ENCODE peak calls at places on chromosomes 3 and 15, in five cellular contexts. One of them, this sample, is unnamed.

GRCh38 chr3:47156418-47156817 is 7.5 kb downstream of the SETD2 start:
- DNase-seq in posterior vena cava: no peak
- DNase-seq in stimulated activated CD4-positive, alpha-beta T cell treated with anti-CD3 and anti-CD28 coated beads, Interleukin-12 subunit alpha, Interleukin-12 subunit beta, amount 100 ng/mL, for 48 hours: no peak
- DNase-seq in progenitor cell of endocrine pancreas: no peak
- DNase-seq in nephron progenitor cell: no peak
- DNase-seq in this sample: no peak

GRCh38 chr3:52907497-52907896 is 10.1 kb upstream of the STIMATE start:
- DNase-seq in progenitor cell of endocrine pancreas: no peak
- DNase-seq in stimulated activated CD4-positive, alpha-beta T cell treated with anti-CD3 and anti-CD28 coated beads, Interleukin-12 subunit alpha, Interleukin-12 subunit beta, amount 100 ng/mL, for 48 hours: no peak
- DNase-seq in posterior vena cava: no peak
- DNase-seq in nephron progenitor cell: no peak
- DNase-seq in this sample: no peak

GRCh38 chr3:156443079-156443478 is 111.8 kb downstream of the SSR3 start:
- DNase-seq in progenitor cell of endocrine pancreas: no peak
- DNase-seq in nephron progenitor cell: no peak
- DNase-seq in stimulated activated CD4-positive, alpha-beta T cell treated with anti-CD3 and anti-CD28 coated beads, Interleukin-12 subunit alpha, Interleukin-12 subunit beta, amount 100 ng/mL, for 48 hours: no peak
- DNase-seq in posterior vena cava: no peak
- DNase-seq in this sample: no peak

GRCh38 chr15:70318594-70318993 is 220.9 kb upstream of the TLE3 start:
- DNase-seq in progenitor cell of endocrine pancreas: no peak
- DNase-seq in posterior vena cava: no peak
- DNase-seq in stimulated activated CD4-positive, alpha-beta T cell treated with anti-CD3 and anti-CD28 coated beads, Interleukin-12 subunit alpha, Interleukin-12 subunit beta, amount 100 ng/mL, for 48 hours: no peak
- DNase-seq in nephron progenitor cell: no peak
- DNase-seq in this sample: no peak

GRCh38 chr3:5212625-5213573 is 25.4 kb downstream of the EDEM1 start:
- DNase-seq in posterior vena cava: no peak
- DNase-seq in nephron progenitor cell: no peak
- DNase-seq in progenitor cell of endocrine pancreas: no peak
- DNase-seq in stimulated activated CD4-positive, alpha-beta T cell treated with anti-CD3 and anti-CD28 coated beads, Interleukin-12 subunit alpha, Interleukin-12 subunit beta, amount 100 ng/mL, for 48 hours: no peak
- DNase-seq in this sample: no peak

GRCh38 chr3:194069421-194070219 is 66.3 kb upstream of the HES1 start:
- DNase-seq in nephron progenitor cell: no peak
- DNase-seq in posterior vena cava: no peak
- DNase-seq in stimulated activated CD4-positive, alpha-beta T cell treated with anti-CD3 and anti-CD28 coated beads, Interleukin-12 subunit alpha, Interleukin-12 subunit beta, amount 100 ng/mL, for 48 hours: no peak
- DNase-seq in progenitor cell of endocrine pancreas: no peak
- DNase-seq in this sample: no peak

GRCh38 chr3:62214850-62215249 is 158.5 kb downstream of the FEZF2 start:
- DNase-seq in progenitor cell of endocrine pancreas: no peak
- DNase-seq in stimulated activated CD4-positive, alpha-beta T cell treated with anti-CD3 and anti-CD28 coated beads, Interleukin-12 subunit alpha, Interleukin-12 subunit beta, amount 100 ng/mL, for 48 hours: no peak
- DNase-seq in posterior vena cava: no peak
- DNase-seq in nephron progenitor cell: no peak
- DNase-seq in this sample: no peak

GRCh38 chr15:43795997-43796396 is 3.9 kb downstream of the SERF2 start:
- DNase-seq in posterior vena cava: no peak
- DNase-seq in nephron progenitor cell: no peak
- DNase-seq in progenitor cell of endocrine pancreas: no peak
- DNase-seq in stimulated activated CD4-positive, alpha-beta T cell treated with anti-CD3 and anti-CD28 coated beads, Interleukin-12 subunit alpha, Interleukin-12 subunit beta, amount 100 ng/mL, for 48 hours: no peak
- DNase-seq in this sample: no peak

GRCh38 chr3:79953591-79954105 is 185.8 kb upstream of the ROBO1 start:
- DNase-seq in posterior vena cava: no peak
- DNase-seq in progenitor cell of endocrine pancreas: no peak
- DNase-seq in nephron progenitor cell: no peak
- DNase-seq in stimulated activated CD4-positive, alpha-beta T cell treated with anti-CD3 and anti-CD28 coated beads, Interleukin-12 subunit alpha, Interleukin-12 subunit beta, amount 100 ng/mL, for 48 hours: no peak
- DNase-seq in this sample: no peak

GRCh38 chr15:47933865-47934264 is 186.9 kb upstream of the SLC24A5 start:
- DNase-seq in stimulated activated CD4-positive, alpha-beta T cell treated with anti-CD3 and anti-CD28 coated beads, Interleukin-12 subunit alpha, Interleukin-12 subunit beta, amount 100 ng/mL, for 48 hours: no peak
- DNase-seq in nephron progenitor cell: no peak
- DNase-seq in posterior vena cava: no peak
- DNase-seq in progenitor cell of endocrine pancreas: no peak
- DNase-seq in this sample: no peak

GRCh38 chr3:11969986-11970385 is 34.2 kb upstream of the SYN2 start:
- DNase-seq in stimulated activated CD4-positive, alpha-beta T cell treated with anti-CD3 and anti-CD28 coated beads, Interleukin-12 subunit alpha, Interleukin-12 subunit beta, amount 100 ng/mL, for 48 hours: no peak
- DNase-seq in progenitor cell of endocrine pancreas: no peak
- DNase-seq in nephron progenitor cell: no peak
- DNase-seq in posterior vena cava: no peak
- DNase-seq in this sample: no peak

GRCh38 chr3:114800272-114800671 is 346.8 kb downstream of the ZBTB20 start:
- DNase-seq in nephron progenitor cell: no peak
- DNase-seq in stimulated activated CD4-positive, alpha-beta T cell treated with anti-CD3 and anti-CD28 coated beads, Interleukin-12 subunit alpha, Interleukin-12 subunit beta, amount 100 ng/mL, for 48 hours: no peak
- DNase-seq in progenitor cell of endocrine pancreas: no peak
- DNase-seq in posterior vena cava: no peak
- DNase-seq in this sample: no peak

GRCh38 chr15:67335534-67336222 is 81.1 kb downstream of the IQCH start:
- DNase-seq in stimulated activated CD4-positive, alpha-beta T cell treated with anti-CD3 and anti-CD28 coated beads, Interleukin-12 subunit alpha, Interleukin-12 subunit beta, amount 100 ng/mL, for 48 hours: no peak
- DNase-seq in nephron progenitor cell: no peak
- DNase-seq in posterior vena cava: no peak
- DNase-seq in progenitor cell of endocrine pancreas: no peak
- DNase-seq in this sample: no peak

GRCh38 chr15:60047701-60048100 is 43.6 kb downstream of the FOXB1 start:
- DNase-seq in posterior vena cava: no peak
- DNase-seq in progenitor cell of endocrine pancreas: no peak
- DNase-seq in nephron progenitor cell: no peak
- DNase-seq in stimulated activated CD4-positive, alpha-beta T cell treated with anti-CD3 and anti-CD28 coated beads, Interleukin-12 subunit alpha, Interleukin-12 subunit beta, amount 100 ng/mL, for 48 hours: no peak
- DNase-seq in this sample: no peak

GRCh38 chr3:70829101-70829500 is 516.7 kb upstream of the MDFIC2 start:
- DNase-seq in nephron progenitor cell: no peak
- DNase-seq in stimulated activated CD4-positive, alpha-beta T cell treated with anti-CD3 and anti-CD28 coated beads, Interleukin-12 subunit alpha, Interleukin-12 subunit beta, amount 100 ng/mL, for 48 hours: no peak
- DNase-seq in posterior vena cava: peak
- DNase-seq in progenitor cell of endocrine pancreas: no peak
- DNase-seq in this sample: no peak

GRCh38 chr3:107756649-107757048 is 233.9 kb downstream of the BBX start:
- DNase-seq in posterior vena cava: no peak
- DNase-seq in nephron progenitor cell: no peak
- DNase-seq in stimulated activated CD4-positive, alpha-beta T cell treated with anti-CD3 and anti-CD28 coated beads, Interleukin-12 subunit alpha, Interleukin-12 subunit beta, amount 100 ng/mL, for 48 hours: no peak
- DNase-seq in progenitor cell of endocrine pancreas: no peak
- DNase-seq in this sample: no peak

GRCh38 chr3:174859756-174860155 is 622 bp downstream of the NAALADL2 start:
- DNase-seq in posterior vena cava: no peak
- DNase-seq in nephron progenitor cell: no peak
- DNase-seq in progenitor cell of endocrine pancreas: no peak
- DNase-seq in stimulated activated CD4-positive, alpha-beta T cell treated with anti-CD3 and anti-CD28 coated beads, Interleukin-12 subunit alpha, Interleukin-12 subunit beta, amount 100 ng/mL, for 48 hours: no peak
- DNase-seq in this sample: no peak

GRCh38 chr15:48112242-48112641 is 8.5 kb upstream of the SLC24A5 start:
- DNase-seq in stimulated activated CD4-positive, alpha-beta T cell treated with anti-CD3 and anti-CD28 coated beads, Interleukin-12 subunit alpha, Interleukin-12 subunit beta, amount 100 ng/mL, for 48 hours: no peak
- DNase-seq in nephron progenitor cell: peak
- DNase-seq in progenitor cell of endocrine pancreas: peak
- DNase-seq in posterior vena cava: no peak
- DNase-seq in this sample: no peak

GRCh38 chr3:48607519-48607918 is 1.9 kb downstream of the UQCRC1 start:
- DNase-seq in posterior vena cava: no peak
- DNase-seq in stimulated activated CD4-positive, alpha-beta T cell treated with anti-CD3 and anti-CD28 coated beads, Interleukin-12 subunit alpha, Interleukin-12 subunit beta, amount 100 ng/mL, for 48 hours: no peak
- DNase-seq in progenitor cell of endocrine pancreas: no peak
- DNase-seq in nephron progenitor cell: no peak
- DNase-seq in this sample: no peak

GRCh38 chr15:26013946-26014345 is 150.8 kb upstream of the ATP10A start:
- DNase-seq in progenitor cell of endocrine pancreas: no peak
- DNase-seq in posterior vena cava: no peak
- DNase-seq in nephron progenitor cell: no peak
- DNase-seq in stimulated activated CD4-positive, alpha-beta T cell treated with anti-CD3 and anti-CD28 coated beads, Interleukin-12 subunit alpha, Interleukin-12 subunit beta, amount 100 ng/mL, for 48 hours: no peak
- DNase-seq in this sample: no peak

GRCh38 chr3:151171145-151171544 is 31.9 kb downstream of the GPR171 start:
- DNase-seq in stimulated activated CD4-positive, alpha-beta T cell treated with anti-CD3 and anti-CD28 coated beads, Interleukin-12 subunit alpha, Interleukin-12 subunit beta, amount 100 ng/mL, for 48 hours: no peak
- DNase-seq in posterior vena cava: no peak
- DNase-seq in progenitor cell of endocrine pancreas: no peak
- DNase-seq in nephron progenitor cell: no peak
- DNase-seq in this sample: no peak

GRCh38 chr3:4898454-4899313 is 80.6 kb upstream of the BHLHE40 start:
- DNase-seq in posterior vena cava: no peak
- DNase-seq in progenitor cell of endocrine pancreas: no peak
- DNase-seq in stimulated activated CD4-positive, alpha-beta T cell treated with anti-CD3 and anti-CD28 coated beads, Interleukin-12 subunit alpha, Interleukin-12 subunit beta, amount 100 ng/mL, for 48 hours: no peak
- DNase-seq in nephron progenitor cell: no peak
- DNase-seq in this sample: peak

GRCh38 chr3:143910756-143911155 is 60.9 kb upstream of the DIPK2A start:
- DNase-seq in stimulated activated CD4-positive, alpha-beta T cell treated with anti-CD3 and anti-CD28 coated beads, Interleukin-12 subunit alpha, Interleukin-12 subunit beta, amount 100 ng/mL, for 48 hours: no peak
- DNase-seq in nephron progenitor cell: no peak
- DNase-seq in posterior vena cava: no peak
- DNase-seq in progenitor cell of endocrine pancreas: no peak
- DNase-seq in this sample: no peak

GRCh38 chr3:138781012-138781470 is 53.7 kb downstream of the PIK3CB start:
- DNase-seq in nephron progenitor cell: no peak
- DNase-seq in posterior vena cava: no peak
- DNase-seq in stimulated activated CD4-positive, alpha-beta T cell treated with anti-CD3 and anti-CD28 coated beads, Interleukin-12 subunit alpha, Interleukin-12 subunit beta, amount 100 ng/mL, for 48 hours: no peak
- DNase-seq in progenitor cell of endocrine pancreas: no peak
- DNase-seq in this sample: no peak

GRCh38 chr3:52021869-52022268 is 26.2 kb upstream of the RPL29 start:
- DNase-seq in progenitor cell of endocrine pancreas: no peak
- DNase-seq in stimulated activated CD4-positive, alpha-beta T cell treated with anti-CD3 and anti-CD28 coated beads, Interleukin-12 subunit alpha, Interleukin-12 subunit beta, amount 100 ng/mL, for 48 hours: no peak
- DNase-seq in posterior vena cava: no peak
- DNase-seq in nephron progenitor cell: no peak
- DNase-seq in this sample: no peak

GRCh38 chr3:176570992-176571391 is 626.3 kb downstream of the TBL1XR1 start:
- DNase-seq in nephron progenitor cell: no peak
- DNase-seq in posterior vena cava: no peak
- DNase-seq in stimulated activated CD4-positive, alpha-beta T cell treated with anti-CD3 and anti-CD28 coated beads, Interleukin-12 subunit alpha, Interleukin-12 subunit beta, amount 100 ng/mL, for 48 hours: no peak
- DNase-seq in progenitor cell of endocrine pancreas: no peak
- DNase-seq in this sample: no peak

GRCh38 chr3:197491923-197492664 is 63.7 kb downstream of the BDH1 start:
- DNase-seq in nephron progenitor cell: no peak
- DNase-seq in stimulated activated CD4-positive, alpha-beta T cell treated with anti-CD3 and anti-CD28 coated beads, Interleukin-12 subunit alpha, Interleukin-12 subunit beta, amount 100 ng/mL, for 48 hours: no peak
- DNase-seq in posterior vena cava: no peak
- DNase-seq in progenitor cell of endocrine pancreas: no peak
- DNase-seq in this sample: no peak

This sample was measured in GM19239.